ENCODE peak calls at places on chromosomes 3 and 15, in nine cellular contexts. One of them, this sample, is unnamed.

GRCh38 chr3:167228135-167228534 is 152.0 kb downstream of the ZBBX start:
- DNase-seq in RWPE1: peak
- DNase-seq in CD4-positive, alpha-beta T cell: no peak
- DNase-seq in activated CD8-positive, alpha-beta T cell treated with anti-CD3 and anti-CD28 coated beads for 36 hours: no peak
- DNase-seq in body of pancreas: no peak
- DNase-seq in cardiac muscle cell: peak
- DNase-seq in thyroid gland: no peak
- DNase-seq in GM13976: no peak
- DNase-seq in choroid plexus epithelial cell: peak
- DNase-seq in this sample: no peak

GRCh38 chr3:15217841-15218267 is 11.8 kb downstream of the CAPN7 start:
- DNase-seq in RWPE1: no peak
- DNase-seq in CD4-positive, alpha-beta T cell: no peak
- DNase-seq in activated CD8-positive, alpha-beta T cell treated with anti-CD3 and anti-CD28 coated beads for 36 hours: no peak
- DNase-seq in body of pancreas: no peak
- DNase-seq in cardiac muscle cell: no peak
- DNase-seq in thyroid gland: no peak
- DNase-seq in GM13976: peak
- DNase-seq in choroid plexus epithelial cell: no peak
- DNase-seq in this sample: peak

GRCh38 chr3:11053926-11054503 is 61.5 kb downstream of the SLC6A1 start:
- DNase-seq in RWPE1: peak
- DNase-seq in CD4-positive, alpha-beta T cell: no peak
- DNase-seq in activated CD8-positive, alpha-beta T cell treated with anti-CD3 and anti-CD28 coated beads for 36 hours: no peak
- DNase-seq in body of pancreas: no peak
- DNase-seq in cardiac muscle cell: no peak
- DNase-seq in thyroid gland: no peak
- DNase-seq in GM13976: no peak
- DNase-seq in choroid plexus epithelial cell: no peak
- DNase-seq in this sample: no peak

GRCh38 chr3:69197922-69198540 is 75.6 kb upstream of the LMOD3 start:
- DNase-seq in RWPE1: no peak
- DNase-seq in CD4-positive, alpha-beta T cell: peak
- DNase-seq in activated CD8-positive, alpha-beta T cell treated with anti-CD3 and anti-CD28 coated beads for 36 hours: peak
- DNase-seq in body of pancreas: no peak
- DNase-seq in cardiac muscle cell: no peak
- DNase-seq in thyroid gland: no peak
- DNase-seq in GM13976: no peak
- DNase-seq in choroid plexus epithelial cell: no peak
- DNase-seq in this sample: no peak

GRCh38 chr3:60839242-60839641 is 412.0 kb downstream of the FHIT start:
- DNase-seq in RWPE1: no peak
- DNase-seq in CD4-positive, alpha-beta T cell: no peak
- DNase-seq in activated CD8-positive, alpha-beta T cell treated with anti-CD3 and anti-CD28 coated beads for 36 hours: no peak
- DNase-seq in body of pancreas: no peak
- DNase-seq in cardiac muscle cell: no peak
- DNase-seq in thyroid gland: peak
- DNase-seq in GM13976: no peak
- DNase-seq in choroid plexus epithelial cell: peak
- DNase-seq in this sample: no peak

GRCh38 chr3:190709351-190709773 is 153.1 kb downstream of the GMNC start:
- DNase-seq in RWPE1: no peak
- DNase-seq in CD4-positive, alpha-beta T cell: no peak
- DNase-seq in activated CD8-positive, alpha-beta T cell treated with anti-CD3 and anti-CD28 coated beads for 36 hours: no peak
- DNase-seq in body of pancreas: no peak
- DNase-seq in cardiac muscle cell: peak
- DNase-seq in thyroid gland: no peak
- DNase-seq in GM13976: no peak
- DNase-seq in choroid plexus epithelial cell: peak
- DNase-seq in this sample: no peak

GRCh38 chr3:133455960-133456359 is 56.1 kb downstream of the BFSP2 start:
- DNase-seq in RWPE1: no peak
- DNase-seq in CD4-positive, alpha-beta T cell: no peak
- DNase-seq in activated CD8-positive, alpha-beta T cell treated with anti-CD3 and anti-CD28 coated beads for 36 hours: no peak
- DNase-seq in body of pancreas: no peak
- DNase-seq in cardiac muscle cell: no peak
- DNase-seq in thyroid gland: no peak
- DNase-seq in GM13976: no peak
- DNase-seq in choroid plexus epithelial cell: no peak
- DNase-seq in this sample: no peak

GRCh38 chr3:191484461-191484860 is 23.5 kb downstream of the PYDC2 start:
- DNase-seq in RWPE1: peak
- DNase-seq in CD4-positive, alpha-beta T cell: no peak
- DNase-seq in activated CD8-positive, alpha-beta T cell treated with anti-CD3 and anti-CD28 coated beads for 36 hours: no peak
- DNase-seq in body of pancreas: no peak
- DNase-seq in cardiac muscle cell: no peak
- DNase-seq in thyroid gland: no peak
- DNase-seq in GM13976: no peak
- DNase-seq in choroid plexus epithelial cell: no peak
- DNase-seq in this sample: no peak

GRCh38 chr15:33923446-33923845 is 44.9 kb upstream of the CHRM5 start:
- DNase-seq in RWPE1: no peak
- DNase-seq in CD4-positive, alpha-beta T cell: no peak
- DNase-seq in activated CD8-positive, alpha-beta T cell treated with anti-CD3 and anti-CD28 coated beads for 36 hours: no peak
- DNase-seq in body of pancreas: no peak
- DNase-seq in cardiac muscle cell: no peak
- DNase-seq in thyroid gland: no peak
- DNase-seq in GM13976: no peak
- DNase-seq in choroid plexus epithelial cell: no peak
- DNase-seq in this sample: no peak

GRCh38 chr3:119035014-119035346 is 334 bp upstream of the IGSF11 start:
- DNase-seq in RWPE1: no peak
- DNase-seq in CD4-positive, alpha-beta T cell: no peak
- DNase-seq in activated CD8-positive, alpha-beta T cell treated with anti-CD3 and anti-CD28 coated beads for 36 hours: no peak
- DNase-seq in body of pancreas: no peak
- DNase-seq in cardiac muscle cell: no peak
- DNase-seq in thyroid gland: no peak
- DNase-seq in GM13976: no peak
- DNase-seq in choroid plexus epithelial cell: no peak
- DNase-seq in this sample: no peak

GRCh38 chr3:8970971-8971589 is 7.8 kb upstream of the RAD18 start:
- DNase-seq in RWPE1: peak
- DNase-seq in CD4-positive, alpha-beta T cell: peak
- DNase-seq in activated CD8-positive, alpha-beta T cell treated with anti-CD3 and anti-CD28 coated beads for 36 hours: peak
- DNase-seq in body of pancreas: peak
- DNase-seq in cardiac muscle cell: peak
- DNase-seq in thyroid gland: peak
- DNase-seq in GM13976: peak
- DNase-seq in choroid plexus epithelial cell: peak
- DNase-seq in this sample: peak

GRCh38 chr15:88623061-88623460 is 1.9 kb downstream of the AEN start:
- DNase-seq in RWPE1: peak
- DNase-seq in CD4-positive, alpha-beta T cell: no peak
- DNase-seq in activated CD8-positive, alpha-beta T cell treated with anti-CD3 and anti-CD28 coated beads for 36 hours: peak
- DNase-seq in body of pancreas: no peak
- DNase-seq in cardiac muscle cell: peak
- DNase-seq in thyroid gland: no peak
- DNase-seq in GM13976: no peak
- DNase-seq in choroid plexus epithelial cell: peak
- DNase-seq in this sample: peak

GRCh38 chr3:59422312-59422711 is 372.5 kb upstream of the CFAP20DC start:
- DNase-seq in RWPE1: peak
- DNase-seq in CD4-positive, alpha-beta T cell: no peak
- DNase-seq in activated CD8-positive, alpha-beta T cell treated with anti-CD3 and anti-CD28 coated beads for 36 hours: no peak
- DNase-seq in body of pancreas: no peak
- DNase-seq in cardiac muscle cell: no peak
- DNase-seq in thyroid gland: no peak
- DNase-seq in GM13976: peak
- DNase-seq in choroid plexus epithelial cell: peak
- DNase-seq in this sample: peak

GRCh38 chr15:82122754-82123400 is 77.1 kb upstream of the MEX3B start:
- DNase-seq in RWPE1: peak
- DNase-seq in CD4-positive, alpha-beta T cell: no peak
- DNase-seq in activated CD8-positive, alpha-beta T cell treated with anti-CD3 and anti-CD28 coated beads for 36 hours: no peak
- DNase-seq in body of pancreas: no peak
- DNase-seq in cardiac muscle cell: peak
- DNase-seq in thyroid gland: no peak
- DNase-seq in GM13976: no peak
- DNase-seq in choroid plexus epithelial cell: peak
- DNase-seq in this sample: no peak

GRCh38 chr15:44038801-44039200 is 156.3 kb downstream of the FRMD5 start:
- DNase-seq in RWPE1: no peak
- DNase-seq in CD4-positive, alpha-beta T cell: no peak
- DNase-seq in activated CD8-positive, alpha-beta T cell treated with anti-CD3 and anti-CD28 coated beads for 36 hours: no peak
- DNase-seq in body of pancreas: no peak
- DNase-seq in cardiac muscle cell: no peak
- DNase-seq in thyroid gland: peak
- DNase-seq in GM13976: no peak
- DNase-seq in choroid plexus epithelial cell: peak
- DNase-seq in this sample: peak

GRCh38 chr3:133833267-133833666 is 27.7 kb downstream of the SRPRB start:
- DNase-seq in RWPE1: no peak
- DNase-seq in CD4-positive, alpha-beta T cell: no peak
- DNase-seq in activated CD8-positive, alpha-beta T cell treated with anti-CD3 and anti-CD28 coated beads for 36 hours: no peak
- DNase-seq in body of pancreas: no peak
- DNase-seq in cardiac muscle cell: no peak
- DNase-seq in thyroid gland: no peak
- DNase-seq in GM13976: no peak
- DNase-seq in choroid plexus epithelial cell: no peak
- DNase-seq in this sample: no peak

GRCh38 chr15:68228143-68228970 is 1.2 kb downstream of the CLN6 start:
- DNase-seq in RWPE1: no peak
- DNase-seq in CD4-positive, alpha-beta T cell: no peak
- DNase-seq in activated CD8-positive, alpha-beta T cell treated with anti-CD3 and anti-CD28 coated beads for 36 hours: peak
- DNase-seq in body of pancreas: no peak
- DNase-seq in cardiac muscle cell: peak
- DNase-seq in thyroid gland: no peak
- DNase-seq in GM13976: no peak
- DNase-seq in choroid plexus epithelial cell: peak
- DNase-seq in this sample: peak

GRCh38 chr15:52778457-52778856 is 11.7 kb downstream of the ONECUT1 start:
- DNase-seq in RWPE1: no peak
- DNase-seq in CD4-positive, alpha-beta T cell: no peak
- DNase-seq in activated CD8-positive, alpha-beta T cell treated with anti-CD3 and anti-CD28 coated beads for 36 hours: no peak
- DNase-seq in body of pancreas: no peak
- DNase-seq in cardiac muscle cell: no peak
- DNase-seq in thyroid gland: no peak
- DNase-seq in GM13976: no peak
- DNase-seq in choroid plexus epithelial cell: no peak
- DNase-seq in this sample: no peak

GRCh38 chr15:52772766-52773165 is 17.4 kb downstream of the ONECUT1 start:
- DNase-seq in RWPE1: no peak
- DNase-seq in CD4-positive, alpha-beta T cell: no peak
- DNase-seq in activated CD8-positive, alpha-beta T cell treated with anti-CD3 and anti-CD28 coated beads for 36 hours: no peak
- DNase-seq in body of pancreas: no peak
- DNase-seq in cardiac muscle cell: no peak
- DNase-seq in thyroid gland: no peak
- DNase-seq in GM13976: no peak
- DNase-seq in choroid plexus epithelial cell: no peak
- DNase-seq in this sample: no peak
- TF ChIP-seq CTCF in RWPE1: no peak
- TF ChIP-seq CTCF in CD4-positive, alpha-beta T cell: no peak
- TF ChIP-seq CTCF in activated CD8-positive, alpha-beta T cell treated with anti-CD3 and anti-CD28 coated beads for 36 hours: no peak
- TF ChIP-seq CTCF in body of pancreas: no peak
- TF ChIP-seq CTCF in cardiac muscle cell: no peak
- TF ChIP-seq CTCF in thyroid gland: no peak
- TF ChIP-seq CTCF in GM13976: no peak
- TF ChIP-seq CTCF in choroid plexus epithelial cell: no peak
- TF ChIP-seq CTCF in this sample: no peak

GRCh38 chr15:32029862-32030781 is at the start of gene CHRNA7:
- DNase-seq in RWPE1: peak
- DNase-seq in CD4-positive, alpha-beta T cell: peak
- DNase-seq in activated CD8-positive, alpha-beta T cell treated with anti-CD3 and anti-CD28 coated beads for 36 hours: peak
- DNase-seq in body of pancreas: peak
- DNase-seq in cardiac muscle cell: peak
- DNase-seq in thyroid gland: peak
- DNase-seq in GM13976: peak
- DNase-seq in choroid plexus epithelial cell: peak
- DNase-seq in this sample: peak

GRCh38 chr15:32030795-32031194 is 480 bp downstream of the CHRNA7 start:
- DNase-seq in RWPE1: no peak
- DNase-seq in CD4-positive, alpha-beta T cell: no peak
- DNase-seq in activated CD8-positive, alpha-beta T cell treated with anti-CD3 and anti-CD28 coated beads for 36 hours: no peak
- DNase-seq in body of pancreas: peak
- DNase-seq in cardiac muscle cell: peak
- DNase-seq in thyroid gland: peak
- DNase-seq in GM13976: no peak
- DNase-seq in choroid plexus epithelial cell: no peak
- DNase-seq in this sample: no peak

GRCh38 chr15:32028921-32029320 is 1.4 kb upstream of the CHRNA7 start:
- DNase-seq in RWPE1: no peak
- DNase-seq in CD4-positive, alpha-beta T cell: no peak
- DNase-seq in activated CD8-positive, alpha-beta T cell treated with anti-CD3 and anti-CD28 coated beads for 36 hours: no peak
- DNase-seq in body of pancreas: no peak
- DNase-seq in cardiac muscle cell: no peak
- DNase-seq in thyroid gland: no peak
- DNase-seq in GM13976: no peak
- DNase-seq in choroid plexus epithelial cell: no peak
- DNase-seq in this sample: no peak

GRCh38 chr15:32033186-32033890 is 3.0 kb downstream of the CHRNA7 start:
- DNase-seq in RWPE1: no peak
- DNase-seq in CD4-positive, alpha-beta T cell: no peak
- DNase-seq in activated CD8-positive, alpha-beta T cell treated with anti-CD3 and anti-CD28 coated beads for 36 hours: no peak
- DNase-seq in body of pancreas: no peak
- DNase-seq in cardiac muscle cell: no peak
- DNase-seq in thyroid gland: peak
- DNase-seq in GM13976: no peak
- DNase-seq in choroid plexus epithelial cell: no peak
- DNase-seq in this sample: no peak

GRCh38 chr15:32029409-32029861 is 880 bp upstream of the CHRNA7 start:
- DNase-seq in RWPE1: no peak
- DNase-seq in CD4-positive, alpha-beta T cell: no peak
- DNase-seq in activated CD8-positive, alpha-beta T cell treated with anti-CD3 and anti-CD28 coated beads for 36 hours: no peak
- DNase-seq in body of pancreas: peak
- DNase-seq in cardiac muscle cell: peak
- DNase-seq in thyroid gland: peak
- DNase-seq in GM13976: no peak
- DNase-seq in choroid plexus epithelial cell: no peak
- DNase-seq in this sample: peak
- TF ChIP-seq CTCF in RWPE1: peak
- TF ChIP-seq CTCF in CD4-positive, alpha-beta T cell: no peak
- TF ChIP-seq CTCF in activated CD8-positive, alpha-beta T cell treated with anti-CD3 and anti-CD28 coated beads for 36 hours: no peak
- TF ChIP-seq CTCF in body of pancreas: peak
- TF ChIP-seq CTCF in cardiac muscle cell: peak
- TF ChIP-seq CTCF in thyroid gland: peak
- TF ChIP-seq CTCF in GM13976: no peak
- TF ChIP-seq CTCF in choroid plexus epithelial cell: no peak
- TF ChIP-seq CTCF in this sample: peak

GRCh38 chr15:98581715-98582114 is 66.6 kb upstream of the IGF1R start:
- DNase-seq in RWPE1: peak
- DNase-seq in CD4-positive, alpha-beta T cell: no peak
- DNase-seq in activated CD8-positive, alpha-beta T cell treated with anti-CD3 and anti-CD28 coated beads for 36 hours: no peak
- DNase-seq in body of pancreas: no peak
- DNase-seq in cardiac muscle cell: no peak
- DNase-seq in thyroid gland: no peak
- DNase-seq in GM13976: no peak
- DNase-seq in choroid plexus epithelial cell: no peak
- DNase-seq in this sample: no peak
- TF ChIP-seq CTCF in RWPE1: peak
- TF ChIP-seq CTCF in CD4-positive, alpha-beta T cell: peak
- TF ChIP-seq CTCF in activated CD8-positive, alpha-beta T cell treated with anti-CD3 and anti-CD28 coated beads for 36 hours: no peak
- TF ChIP-seq CTCF in body of pancreas: peak
- TF ChIP-seq CTCF in cardiac muscle cell: peak
- TF ChIP-seq CTCF in thyroid gland: no peak
- TF ChIP-seq CTCF in GM13976: no peak
- TF ChIP-seq CTCF in choroid plexus epithelial cell: no peak
- TF ChIP-seq CTCF in this sample: no peak

DNA sequence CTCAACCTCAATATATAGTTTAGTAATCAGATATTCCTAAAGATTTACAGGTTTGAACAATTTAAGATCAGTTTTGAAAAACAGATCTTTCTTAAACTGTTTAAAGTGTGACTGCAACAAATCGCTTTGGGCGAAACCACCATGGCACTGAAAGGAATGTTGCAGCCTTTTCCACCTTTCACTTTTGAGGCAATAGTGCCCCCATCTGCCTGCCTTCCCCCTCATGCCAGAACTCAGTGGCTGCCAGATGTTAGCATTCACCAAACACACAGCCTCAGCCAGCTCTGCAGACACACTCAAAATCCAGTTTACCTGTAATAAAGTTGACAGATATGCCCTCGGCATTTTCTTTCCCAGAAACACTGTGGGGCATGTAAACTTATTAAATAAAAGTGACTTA is 3.3 kb downstream of the LYSMD4 start:
- DNase-seq in RWPE1: peak
- DNase-seq in CD4-positive, alpha-beta T cell: peak
- DNase-seq in activated CD8-positive, alpha-beta T cell treated with anti-CD3 and anti-CD28 coated beads for 36 hours: peak
- DNase-seq in body of pancreas: no peak
- DNase-seq in cardiac muscle cell: peak
- DNase-seq in thyroid gland: no peak
- DNase-seq in GM13976: peak
- DNase-seq in choroid plexus epithelial cell: peak
- DNase-seq in this sample: peak
- TF ChIP-seq CTCF in RWPE1: no peak
- TF ChIP-seq CTCF in CD4-positive, alpha-beta T cell: peak
- TF ChIP-seq CTCF in activated CD8-positive, alpha-beta T cell treated with anti-CD3 and anti-CD28 coated beads for 36 hours: peak
- TF ChIP-seq CTCF in body of pancreas: peak
- TF ChIP-seq CTCF in cardiac muscle cell: peak
- TF ChIP-seq CTCF in thyroid gland: no peak
- TF ChIP-seq CTCF in GM13976: peak
- TF ChIP-seq CTCF in choroid plexus epithelial cell: peak
- TF ChIP-seq CTCF in this sample: peak